ENCODE peak calls at places on chromosome 4, in eight cellular contexts. V is tibial nerve, Z is GM12865, W is foreskin fibroblast, X is fibroblast of lung, B is IMR-90, K is breast epithelium, S is AG09309. D is an unnamed sample.

GRCh38 chr4:6105311-6105911 is 87.2 kb upstream of the C4orf50 start:
- DNase-seq in B (no peak), S (no peak), X (no peak), Z (no peak), V (no peak), W (no peak), K (no peak), D (no peak)

GRCh38 chr4:79049840-79050520 is 110.7 kb upstream of the PAQR3 start:
- DNase-seq in X (no peak), Z (no peak), K (no peak), W (no peak), V (no peak), S (no peak), B (no peak), D (no peak)

GRCh38 chr4:42398448-42399355 is 1.4 kb downstream of the SHISA3 start:
- DNase-seq in X (no peak), V (no peak), W (no peak), K (no peak), B (no peak), Z (peak), S (no peak), D (no peak)

GRCh38 chr4:83071116-83071515 is 36.1 kb downstream of the COPS4 start:
- DNase-seq in B (peak), W (peak), K (no peak), X (peak), S (no peak), Z (no peak), V (no peak), D (peak)

GRCh38 chr4:87071401-87071800 is 136.6 kb downstream of the AFF1 start:
- DNase-seq in X (no peak), V (no peak), W (no peak), S (no peak), Z (no peak), B (no peak), K (no peak), D (no peak)

GRCh38 chr4:8267077-8267476 is 2.5 kb upstream of the HTRA3 start:
- DNase-seq in K (no peak), S (no peak), Z (peak), X (peak), B (peak), V (peak), W (no peak), D (peak)

GRCh38 chr4:75142377-75142776 is 209.5 kb downstream of the PARM1 start:
- DNase-seq in Z (no peak), X (no peak), W (no peak), S (no peak), B (peak), K (no peak), V (no peak), D (no peak)

GRCh38 chr4:106864231-106864630 is 171.9 kb downstream of the DKK2 start:
- DNase-seq in W (peak), S (peak), X (peak), V (no peak), Z (no peak), K (no peak), B (no peak), D (peak)

GRCh38 chr4:71713611-71714203 is 70.2 kb downstream of the GC start:
- DNase-seq in X (peak), S (peak), Z (peak), V (no peak), W (peak), K (no peak), B (peak), D (peak)

GRCh38 chr4:92735025-92735665 is 431.4 kb downstream of the GRID2 start:
- DNase-seq in X (no peak), V (no peak), W (no peak), B (no peak), K (no peak), S (no peak), Z (no peak), D (no peak)
- TF ChIP-seq CTCF in X (no peak), V (no peak), W (no peak), B (no peak), K (no peak), S (no peak), Z (no peak), D (no peak)

GRCh38 chr4:171812377-171813194 is 618 bp upstream of the GALNTL6 start:
- DNase-seq in X (no peak), B (no peak), V (no peak), W (no peak), K (no peak), Z (peak), S (no peak), D (no peak)
- H3K4me3 ChIP-seq in X (peak), B (no peak), V (peak), W (peak), K (peak), Z (peak), S (no peak), D (peak)

GRCh38 chr4:128812360-128812958 is 3.0 kb downstream of the JADE1 start:
- DNase-seq in S (no peak), V (peak), X (peak), W (peak), Z (peak), B (peak), K (no peak), D (peak)
- TF ChIP-seq CTCF in S (no peak), V (no peak), X (no peak), W (no peak), Z (no peak), B (no peak), K (no peak), D (no peak)

DNA sequence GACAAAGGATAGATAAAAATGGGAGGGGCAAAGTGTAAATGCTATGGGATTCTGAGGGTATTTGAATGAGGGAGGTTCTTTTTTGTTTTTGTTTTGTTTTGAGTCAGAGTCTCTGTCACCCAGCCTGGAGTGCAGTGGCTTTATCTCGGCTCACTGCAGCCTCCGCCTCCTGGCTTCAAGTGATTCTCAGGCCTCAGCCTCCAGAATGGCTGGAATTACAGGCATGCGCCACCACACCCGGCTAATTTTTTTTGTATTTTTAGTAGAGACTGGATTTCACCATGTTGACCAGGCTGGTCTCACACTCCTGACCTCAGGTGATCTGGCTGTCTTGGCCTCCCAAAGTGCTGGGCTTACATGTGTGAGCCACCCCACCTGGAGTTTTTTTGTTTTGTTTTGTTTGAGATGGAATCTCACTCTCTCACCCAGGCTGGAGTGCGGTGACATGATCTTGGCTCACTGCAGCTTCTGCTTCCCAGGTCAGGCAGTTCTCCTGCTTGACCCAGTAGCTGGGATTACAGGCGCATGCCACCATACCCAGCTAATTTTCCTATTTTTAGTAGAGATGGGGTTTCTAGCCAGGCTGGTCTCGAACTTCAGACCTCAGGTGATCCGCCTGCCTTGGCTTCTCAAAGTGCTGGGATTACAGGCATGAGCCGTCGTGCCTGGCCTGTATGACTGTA is 9.0 kb downstream of the UBE2K start:
- DNase-seq in X (no peak), Z (peak), W (no peak), V (no peak), B (no peak), K (no peak), S (no peak), D (peak)
- H3K4me3 ChIP-seq in X (no peak), Z (no peak), W (no peak), V (no peak), B (no peak), K (no peak), S (no peak), D (no peak)